ENCODE peak calls at places on chromosome 13, in six cellular contexts. K is neural progenitor cell, W is PC-3, U is HCT116, F is MM.1S, X is GM23338. E is an unnamed sample.

GRCh38 chr13:27379126-27379525 is 45.3 kb upstream of the GTF3A start:
- DNase-seq in K (no peak), W (no peak), U (no peak), F (no peak), X (no peak), E (no peak)

GRCh38 chr13:108313382-108313781 is 43.9 kb downstream of the TNFSF13B start:
- DNase-seq in K (no peak), W (no peak), U (no peak), F (no peak), X (no peak), E (no peak)

GRCh38 chr13:104584481-104584880 is 1518.3 kb upstream of the SLC10A2 start:
- DNase-seq in K (no peak), W (no peak), U (no peak), F (no peak), X (no peak), E (no peak)

GRCh38 chr13:46031581-46032263 is 20.8 kb downstream of the ZC3H13 start:
- DNase-seq in K (no peak), W (no peak), U (no peak), F (no peak), X (no peak), E (no peak)

GRCh38 chr13:97021241-97021640 is 27.0 kb upstream of the OXGR1 start:
- DNase-seq in K (no peak), W (no peak), U (no peak), F (no peak), X (no peak), E (peak)

GRCh38 chr13:32838985-32839384 is 177.2 kb upstream of the KL start:
- DNase-seq in K (no peak), W (peak), U (no peak), F (peak), X (no peak), E (peak)

GRCh38 chr13:51793570-51794273 is 10.2 kb downstream of the DHRS12 start:
- DNase-seq in K (no peak), W (peak), U (peak), F (no peak), X (no peak), E (peak)

GRCh38 chr13:32428581-32429072 is 697 bp upstream of the N4BP2L1 start:
- DNase-seq in K (no peak), W (no peak), U (no peak), F (no peak), X (no peak), E (no peak)

GRCh38 chr13:40120781-40121180 is 465.3 kb downstream of the COG6 start:
- DNase-seq in K (no peak), W (no peak), U (no peak), F (no peak), X (no peak), E (no peak)

GRCh38 chr13:18951412-18951811 is 230.2 kb downstream of the TUBA3C start:
- DNase-seq in K (no peak), W (no peak), U (no peak), F (no peak), X (no peak), E (no peak)

GRCh38 chr13:113579686-113580085 is 4.9 kb upstream of the TFDP1 start:
- DNase-seq in K (no peak), W (no peak), U (no peak), F (no peak), X (no peak), E (no peak)

GRCh38 chr13:112688560-112689497 is 1.0 kb upstream of the ATP11A start:
- DNase-seq in K (peak), W (no peak), U (no peak), F (no peak), X (peak), E (no peak)

GRCh38 chr13:64453831-64454230 is 2776.3 kb downstream of the PCDH9 start:
- DNase-seq in K (peak), W (no peak), U (no peak), F (no peak), X (peak), E (no peak)

GRCh38 chr13:49256841-49257240 is 9.1 kb downstream of the CDADC1 start:
- DNase-seq in K (no peak), W (no peak), U (no peak), F (no peak), X (no peak), E (no peak)

GRCh38 chr13:49714757-49715156 is 23.5 kb upstream of the EBPL start:
- DNase-seq in K (no peak), W (no peak), U (no peak), F (no peak), X (no peak), E (no peak)

GRCh38 chr13:106523566-106523965 is 11.9 kb downstream of the EFNB2 start:
- DNase-seq in K (no peak), W (no peak), U (no peak), F (no peak), X (no peak), E (no peak)

GRCh38 chr13:112615391-112615790 is 27.4 kb upstream of the TUBGCP3 start:
- DNase-seq in K (no peak), W (no peak), U (no peak), F (no peak), X (no peak), E (no peak)

GRCh38 chr13:40126301-40127085 is 471.0 kb downstream of the COG6 start:
- DNase-seq in K (no peak), W (no peak), U (no peak), F (peak), X (no peak), E (no peak)

GRCh38 chr13:101417501-101417900 is 1.2 kb upstream of the NALCN start:
- DNase-seq in K (no peak), W (no peak), U (no peak), F (no peak), X (no peak), E (no peak)

GRCh38 chr13:101415358-101416174 is 742 bp downstream of the NALCN start:
- DNase-seq in K (peak), W (no peak), U (no peak), F (peak), X (peak), E (no peak)

GRCh38 chr13:101417043-101417406 is 717 bp upstream of the NALCN start:
- DNase-seq in K (peak), W (peak), U (no peak), F (no peak), X (no peak), E (no peak)

GRCh38 chr13:101412076-101412475 is 4.2 kb downstream of the NALCN start:
- DNase-seq in K (no peak), W (no peak), U (no peak), F (no peak), X (no peak), E (no peak)

DNA sequence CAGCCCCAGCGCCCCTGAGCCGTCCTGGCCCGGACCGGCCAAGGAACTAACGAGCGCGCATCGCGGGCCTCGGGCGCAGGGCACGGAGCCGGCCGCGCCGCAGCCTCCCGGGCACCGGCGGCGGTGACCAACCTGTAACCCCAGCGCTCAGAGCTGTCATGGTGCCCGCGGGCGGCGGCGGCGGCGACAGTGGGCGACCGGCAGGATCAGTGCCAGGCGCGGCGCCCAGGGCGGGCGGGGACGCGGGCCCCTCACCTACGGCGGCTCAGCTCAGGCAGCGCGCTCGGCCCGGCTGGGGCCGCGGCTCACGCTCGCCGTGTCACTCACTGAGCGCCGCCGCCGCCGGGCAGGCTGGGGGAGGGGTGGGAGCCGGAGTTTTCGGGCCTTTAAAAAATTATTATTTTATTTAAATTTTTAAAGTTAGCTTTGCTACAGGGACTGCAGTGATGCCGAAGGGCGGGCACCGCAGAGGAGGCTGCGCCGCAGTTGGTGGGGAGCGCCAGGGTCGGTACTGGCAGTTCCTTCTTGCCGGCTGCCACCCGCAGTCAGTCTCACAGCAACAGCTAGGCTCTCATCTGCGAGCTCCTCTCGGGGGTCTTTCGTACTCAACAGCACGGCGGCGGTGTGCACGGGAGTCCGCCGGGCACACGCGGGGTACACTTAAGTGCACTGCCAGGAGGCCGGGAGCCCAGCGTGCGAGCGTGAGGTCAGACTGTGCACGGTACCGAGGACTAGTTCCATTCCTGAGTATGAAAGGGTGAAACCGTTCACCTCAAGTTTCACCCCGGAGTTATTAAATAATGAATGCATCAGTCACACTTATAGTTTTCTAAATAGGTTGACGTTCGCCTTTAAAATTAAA is at the start of gene NALCN:
- DNase-seq in K (peak), W (peak), U (no peak), F (peak), X (peak), E (peak)
- TF ChIP-seq EZH2 in K (peak), W (no peak), U (no peak), F (no peak), X (peak), E (peak)

GRCh38 chr13:30382836-30383525 is 39.3 kb upstream of the UBE2L5 start:
- DNase-seq in K (no peak), W (no peak), U (no peak), F (peak), X (no peak), E (no peak)
- TF ChIP-seq CTCF in K (no peak), W (no peak), U (no peak), F (peak), X (no peak), E (no peak)

GRCh38 chr13:83216521-83217245 is 665.6 kb downstream of the SLITRK1 start:
- DNase-seq in K (no peak), W (no peak), U (no peak), F (no peak), X (peak), E (no peak)
- TF ChIP-seq EZH2phosphoT487 in K (no peak), W (no peak), U (no peak), F (no peak), X (no peak), E (no peak)

DNA sequence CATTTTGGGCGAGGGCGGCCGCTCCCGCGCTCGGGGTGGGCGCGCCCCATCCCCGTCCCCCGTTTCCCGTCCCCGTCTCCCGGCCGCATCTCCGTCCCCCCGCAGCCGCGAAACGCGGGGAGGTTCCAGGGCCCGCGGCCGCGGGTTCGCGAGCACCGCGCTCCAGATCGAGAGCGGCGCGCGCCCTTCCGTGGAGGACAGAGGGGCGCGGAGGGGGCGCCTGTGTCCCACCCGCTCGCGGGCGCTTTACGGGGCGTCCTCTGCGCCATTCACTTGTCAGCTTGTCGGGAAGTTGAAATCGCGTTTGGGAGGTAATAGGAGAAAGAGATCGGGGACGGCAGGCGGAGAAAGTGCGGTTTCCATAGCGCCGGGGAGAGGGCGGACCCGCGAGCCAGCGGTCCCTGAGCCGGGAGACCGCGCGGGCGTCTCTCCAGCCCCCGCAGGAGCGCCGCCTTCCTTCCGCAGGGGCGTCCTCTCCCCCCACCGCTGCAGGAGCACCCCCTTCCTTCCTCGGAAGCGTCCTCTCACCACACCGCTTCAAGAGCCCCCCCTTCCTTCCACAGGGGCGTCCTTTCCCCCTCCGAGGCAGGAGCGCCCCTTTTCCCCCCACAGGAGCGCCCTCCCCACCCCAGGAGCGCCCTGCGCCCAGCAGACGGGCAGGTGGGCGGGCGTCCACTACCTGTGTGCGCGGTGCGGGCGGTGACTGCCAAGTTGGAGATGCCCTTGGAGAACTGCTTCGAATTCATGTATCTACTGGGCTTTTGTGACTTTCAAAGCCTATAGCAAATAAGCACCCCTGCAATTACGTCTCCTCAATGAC is 962 bp upstream of the IRS2 start:
- DNase-seq in K (peak), W (peak), U (no peak), F (peak), X (peak), E (peak)
- TF ChIP-seq EZH2 in K (peak), W (no peak), U (no peak), F (no peak), X (no peak), E (no peak)

GRCh38 chr13:38863536-38863935 is 127.1 kb downstream of the STOML3 start:
- DNase-seq in K (no peak), W (no peak), U (no peak), F (no peak), X (no peak), E (no peak)

GRCh38 chr13:38868399-38868798 is 122.2 kb downstream of the STOML3 start:
- DNase-seq in K (no peak), W (no peak), U (no peak), F (no peak), X (no peak), E (no peak)

GRCh38 chr13:38862443-38862842 is 128.2 kb downstream of the STOML3 start:
- DNase-seq in K (no peak), W (no peak), U (no peak), F (no peak), X (no peak), E (no peak)

GRCh38 chr13:38868870-38869269 is 121.8 kb downstream of the STOML3 start:
- DNase-seq in K (no peak), W (no peak), U (no peak), F (no peak), X (no peak), E (no peak)

GRCh38 chr13:38866649-38867048 is 124.0 kb downstream of the STOML3 start:
- DNase-seq in K (no peak), W (peak), U (no peak), F (no peak), X (no peak), E (no peak)
- TF ChIP-seq CTCF in K (no peak), W (peak), U (peak), F (no peak), X (no peak), E (peak)

DNA sequence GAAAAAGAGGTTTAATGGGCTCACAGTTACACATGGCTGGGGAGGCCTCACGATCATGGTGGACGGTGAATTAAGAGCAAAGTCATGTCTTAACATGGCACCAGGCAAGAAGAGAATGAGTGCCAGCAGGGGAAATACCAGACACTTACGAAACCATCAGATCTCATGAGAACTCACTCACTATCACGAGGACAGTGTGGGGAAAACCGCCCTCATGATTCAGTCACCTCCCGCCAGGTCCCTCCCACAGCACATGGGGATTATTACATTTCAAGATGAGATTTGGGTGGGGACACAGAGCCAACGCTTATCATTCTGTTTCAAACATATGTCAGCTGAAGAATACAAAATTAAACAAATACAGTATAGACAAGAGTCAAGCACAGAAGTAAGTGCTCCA is 165.1 kb downstream of the PCCA start:
- DNase-seq in K (no peak), W (no peak), U (no peak), F (no peak), X (no peak), E (no peak)
- TF ChIP-seq EZH2phosphoT487 in K (no peak), W (no peak), U (no peak), F (no peak), X (no peak), E (no peak)

GRCh38 chr13:98802548-98802947 is 50.1 kb upstream of the SLC15A1 start:
- DNase-seq in K (no peak), W (no peak), U (no peak), F (no peak), X (no peak), E (no peak)
- TF ChIP-seq EZH2 in K (no peak), W (no peak), U (no peak), F (no peak), X (no peak), E (no peak)

GRCh38 chr13:43730642-43731041 is 56.1 kb downstream of the ENOX1 start:
- DNase-seq in K (no peak), W (no peak), U (no peak), F (no peak), X (no peak), E (peak)
- TF ChIP-seq CTCF in K (no peak), W (no peak), U (no peak), F (no peak), X (no peak), E (no peak)

GRCh38 chr13:70580825-70581224 is 472.6 kb upstream of the KLHL1 start:
- DNase-seq in K (no peak), W (no peak), U (no peak), F (no peak), X (no peak), E (no peak)
- TF ChIP-seq EZH2phosphoT487 in K (no peak), W (no peak), U (no peak), F (no peak), X (no peak), E (no peak)

E was measured in hepatocyte.